ENCODE peak calls at places on chromosomes 11 and 22, in five cellular contexts. H is IMR-90, J is mesenchymal stem cell, Q is H9, V is trophoblast cell. Y is an unnamed sample.

GRCh38 chr11:68430384-68430783 is 30.2 kb upstream of the PPP6R3 start:
- DNase-seq in H (no peak), J (no peak), Q (no peak), V (no peak), Y (no peak)

GRCh38 chr22:23258826-23259170 is 78.5 kb downstream of the BCR start:
- DNase-seq in H (no peak), J (no peak), Q (no peak), V (no peak), Y (no peak)

GRCh38 chr11:17865765-17866428 is 131.3 kb downstream of the KCNC1 start:
- DNase-seq in H (peak), J (no peak), Q (no peak), V (no peak), Y (no peak)

GRCh38 chr11:57116654-57117053 is 65.1 kb upstream of the LRRC55 start:
- DNase-seq in H (peak), J (peak), Q (peak), V (peak), Y (no peak)

GRCh38 chr11:12430912-12431311 is 53.5 kb downstream of the PARVA start:
- DNase-seq in H (peak), J (peak), Q (no peak), V (peak), Y (no peak)

GRCh38 chr22:21012446-21013407 is 2.2 kb upstream of the P2RX6 start:
- DNase-seq in H (no peak), J (no peak), Q (no peak), V (no peak), Y (no peak)

GRCh38 chr11:117862753-117863152 is 13.7 kb downstream of the FXYD6 start:
- DNase-seq in H (no peak), J (no peak), Q (peak), V (no peak), Y (no peak)

GRCh38 chr11:57482782-57483569 is 22.6 kb downstream of the RTN4RL2 start:
- DNase-seq in H (peak), J (peak), Q (peak), V (no peak), Y (peak)

GRCh38 chr11:18581825-18582224 is 6.7 kb downstream of the UEVLD start:
- DNase-seq in H (no peak), J (no peak), Q (no peak), V (no peak), Y (no peak)

GRCh38 chr11:36460220-36460619 is 49.9 kb downstream of the TRAF6 start:
- DNase-seq in H (no peak), J (no peak), Q (peak), V (no peak), Y (no peak)

GRCh38 chr11:61869636-61870428 is 21.5 kb downstream of the FADS3 start:
- DNase-seq in H (no peak), J (peak), Q (peak), V (no peak), Y (no peak)

GRCh38 chr11:3786781-3787428 is 10.4 kb downstream of the NUP98 start:
- DNase-seq in H (no peak), J (peak), Q (no peak), V (no peak), Y (no peak)

GRCh38 chr11:107457205-107457557 is 444 bp downstream of the CWF19L2 start:
- DNase-seq in H (peak), J (no peak), Q (no peak), V (peak), Y (no peak)

GRCh38 chr11:134556186-134556585 is 144.1 kb upstream of the B3GAT1 start:
- DNase-seq in H (no peak), J (no peak), Q (no peak), V (no peak), Y (no peak)

GRCh38 chr22:50304528-50305392 is 2.7 kb downstream of the PLXNB2 start:
- DNase-seq in H (no peak), J (no peak), Q (no peak), V (no peak), Y (no peak)

DNA sequence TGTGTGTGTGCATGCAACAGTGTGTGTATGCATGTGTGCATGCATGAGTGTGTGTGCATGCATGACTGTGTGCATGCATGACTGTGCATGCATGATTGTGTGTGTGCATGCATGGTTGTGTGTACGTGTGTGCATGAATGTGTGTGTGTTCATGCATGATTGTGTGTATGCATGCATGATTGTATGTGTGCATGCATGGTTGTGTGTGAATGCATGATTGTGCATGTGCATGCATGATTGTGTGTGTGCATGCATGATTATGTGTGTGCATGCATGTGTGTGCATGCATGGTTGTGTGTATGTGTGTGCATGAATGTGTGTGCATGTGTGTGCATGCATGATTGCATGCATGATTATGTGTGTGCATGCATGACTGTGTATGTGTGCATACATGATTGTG is 1052.0 kb downstream of the TBC1D22A start:
- DNase-seq in H (no peak), J (no peak), Q (no peak), V (no peak), Y (no peak)
- H3K14ac ChIP-seq in H (no peak), J (no peak), Q (no peak), V (no peak), Y (peak)

DNA sequence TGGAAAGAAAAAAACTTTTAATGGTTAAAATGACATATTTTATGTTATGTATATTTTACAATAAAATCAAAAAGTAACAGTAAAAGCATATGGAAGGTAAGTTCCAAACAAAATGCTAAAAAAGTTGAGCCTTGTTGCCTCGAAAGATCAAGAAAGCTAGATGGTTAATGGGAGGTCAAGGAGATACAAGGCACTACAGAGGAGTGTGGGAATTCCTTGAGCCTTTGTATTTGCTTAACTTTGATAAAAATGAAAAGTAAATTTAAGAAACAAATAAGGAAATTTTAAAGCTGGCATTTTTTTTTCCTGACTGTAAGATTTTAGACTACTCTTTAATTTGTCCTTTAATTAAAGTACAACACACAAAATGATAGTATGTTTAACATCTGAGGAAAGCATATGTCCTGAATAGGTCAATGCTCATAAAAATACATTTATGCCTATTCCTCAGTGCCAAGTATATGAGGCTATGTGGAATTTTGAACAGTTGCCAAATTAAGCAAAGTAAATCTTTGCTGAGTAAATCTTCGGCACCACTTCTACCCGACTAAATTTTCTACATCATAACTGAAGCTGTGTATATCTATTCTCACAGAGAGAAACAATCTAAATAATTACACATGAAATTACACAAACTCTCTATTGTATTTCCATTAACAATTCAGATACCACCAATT is 108.8 kb downstream of the TTC28 start:
- DNase-seq in H (no peak), J (no peak), Q (no peak), V (no peak), Y (no peak)
- H3K14ac ChIP-seq in H (no peak), J (no peak), Q (no peak), V (no peak), Y (no peak)

GRCh38 chr22:31575190-31575589 is 78.9 kb downstream of the SFI1 start:
- DNase-seq in H (no peak), J (no peak), Q (no peak), V (no peak), Y (no peak)

GRCh38 chr22:31577711-31578110 is 81.4 kb downstream of the SFI1 start:
- DNase-seq in H (no peak), J (no peak), Q (no peak), V (no peak), Y (no peak)

GRCh38 chr22:31579835-31580242 is 82.2 kb downstream of the PISD start:
- DNase-seq in H (no peak), J (no peak), Q (no peak), V (no peak), Y (no peak)

GRCh38 chr22:31574015-31574670 is 77.8 kb downstream of the SFI1 start:
- DNase-seq in H (no peak), J (no peak), Q (no peak), V (no peak), Y (no peak)

GRCh38 chr22:31578171-31578570 is 81.8 kb downstream of the SFI1 start:
- DNase-seq in H (no peak), J (no peak), Q (no peak), V (no peak), Y (no peak)
- H3K14ac ChIP-seq in H (no peak), J (no peak), Q (no peak), V (no peak), Y (no peak)

DNA sequence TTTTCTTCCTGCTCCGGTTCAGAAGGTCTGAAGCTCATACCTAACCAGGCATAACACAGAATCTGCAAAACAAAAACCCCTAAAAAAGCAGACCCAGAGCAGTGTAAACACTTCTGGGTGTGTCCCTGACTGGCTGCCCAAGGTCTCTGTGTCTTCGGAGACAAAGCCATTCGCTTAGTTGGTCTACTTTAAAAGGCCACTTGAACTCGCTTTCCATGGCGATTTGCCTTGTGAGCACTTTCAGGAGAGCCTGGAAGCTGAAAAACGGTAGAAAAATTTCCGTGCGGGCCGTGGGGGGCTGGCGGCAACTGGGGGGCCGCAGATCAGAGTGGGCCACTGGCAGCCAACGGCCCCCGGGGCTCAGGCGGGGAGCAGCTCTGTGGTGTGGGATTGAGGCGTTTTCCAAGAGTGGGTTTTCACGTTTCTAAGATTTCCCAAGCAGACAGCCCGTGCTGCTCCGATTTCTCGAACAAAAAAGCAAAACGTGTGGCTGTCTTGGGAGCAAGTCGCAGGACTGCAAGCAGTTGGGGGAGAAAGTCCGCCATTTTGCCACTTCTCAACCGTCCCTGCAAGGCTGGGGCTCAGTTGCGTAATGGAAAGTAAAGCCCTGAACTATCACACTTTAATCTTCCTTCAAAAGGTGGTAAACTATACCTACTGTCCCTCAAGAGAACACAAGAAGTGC is 661 bp upstream of the MALAT1 start:
- DNase-seq in H (peak), J (peak), Q (no peak), V (peak), Y (no peak)
- H3K14ac ChIP-seq in H (peak), J (no peak), Q (peak), V (peak), Y (peak)

GRCh38 chr11:35308157-35308556 is 111.2 kb downstream of the SLC1A2 start:
- DNase-seq in H (no peak), J (no peak), Q (no peak), V (no peak), Y (no peak)
- H3K14ac ChIP-seq in H (no peak), J (no peak), Q (no peak), V (no peak), Y (no peak)

GRCh38 chr11:123194308-123195181 is 503 bp downstream of the CLMP start:
- DNase-seq in H (peak), J (peak), Q (peak), V (no peak), Y (peak)
- H3K14ac ChIP-seq in H (peak), J (no peak), Q (peak), V (peak), Y (no peak)

GRCh38 chr11:48014917-48015316 is 34.6 kb downstream of the PTPRJ start:
- DNase-seq in H (no peak), J (no peak), Q (no peak), V (no peak), Y (no peak)

GRCh38 chr11:48011125-48012050 is 31.0 kb downstream of the PTPRJ start:
- DNase-seq in H (no peak), J (no peak), Q (no peak), V (no peak), Y (no peak)

GRCh38 chr11:48012051-48012391 is 31.7 kb downstream of the PTPRJ start:
- DNase-seq in H (no peak), J (no peak), Q (no peak), V (no peak), Y (no peak)

GRCh38 chr11:48017105-48017874 is 36.9 kb downstream of the PTPRJ start:
- DNase-seq in H (no peak), J (no peak), Q (no peak), V (no peak), Y (no peak)

DNA sequence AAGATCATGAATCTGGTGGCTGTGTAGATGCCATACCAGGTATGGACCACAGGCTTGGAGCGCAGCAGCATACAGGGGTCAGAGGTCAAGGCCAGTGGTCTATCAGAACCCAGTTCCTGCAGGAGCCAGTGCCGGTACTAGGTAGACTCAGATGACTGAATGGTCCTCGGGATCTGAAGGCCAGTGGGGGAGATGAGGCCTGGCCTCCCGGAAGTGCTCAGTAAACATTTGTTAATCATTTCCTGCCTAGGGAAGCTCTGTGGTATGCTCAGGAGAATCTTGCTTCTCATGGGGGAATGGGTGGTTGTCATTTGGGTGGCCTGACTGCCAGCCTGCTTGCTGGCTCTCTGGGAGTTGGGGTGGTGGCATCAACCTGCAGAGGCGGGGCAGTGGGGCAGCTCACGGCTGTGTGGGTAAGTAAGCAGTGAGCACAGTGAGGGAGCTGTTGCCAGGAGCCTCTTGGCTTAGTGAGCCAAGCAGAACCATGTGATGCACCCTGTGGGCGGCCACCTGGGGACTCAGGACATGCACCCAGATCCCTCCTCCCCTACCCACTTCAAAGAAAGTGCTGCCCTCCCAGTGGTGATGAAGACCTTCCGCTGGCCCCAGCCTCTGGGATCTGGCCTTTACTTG is 33.0 kb downstream of the PTPRJ start:
- DNase-seq in H (peak), J (peak), Q (no peak), V (no peak), Y (no peak)
- H3K14ac ChIP-seq in H (peak), J (no peak), Q (no peak), V (no peak), Y (no peak)

GRCh38 chr11:91406009-91406408 is 818.6 kb upstream of the FAT3 start:
- DNase-seq in H (no peak), J (no peak), Q (no peak), V (no peak), Y (no peak)
- H3K14ac ChIP-seq in H (no peak), J (no peak), Q (no peak), V (no peak), Y (no peak)

GRCh38 chr11:28476864-28477263 is 368.7 kb downstream of the METTL15 start:
- DNase-seq in H (no peak), J (no peak), Q (no peak), V (no peak), Y (no peak)
- H3K14ac ChIP-seq in H (no peak), J (no peak), Q (no peak), V (no peak), Y (no peak)

Y was measured in neuronal stem cell.